ENCODE peak calls at places on chromosomes 12 and 14, in five cellular contexts. S is HEK293T, R is H1, W is HepG2, C is GM12878. Y is an unnamed sample.

GRCh38 chr14:46344327-46344937 is 307.1 kb downstream of the RPL10L start:
- DNase-seq in C (peak), W (peak), S (peak), R (no peak), Y (peak)

GRCh38 chr12:25071366-25071765 is 122.5 kb upstream of the BCAT1 start:
- DNase-seq in C (no peak), R (no peak), W (no peak), S (no peak), Y (no peak)

GRCh38 chr12:81792666-81793065 is 33.5 kb upstream of the PPFIA2 start:
- DNase-seq in W (no peak), C (no peak), S (no peak), R (no peak), Y (no peak)

GRCh38 chr12:52984136-52984535 is 22.1 kb upstream of the EIF4B start:
- DNase-seq in S (no peak), R (no peak), W (no peak), C (no peak), Y (no peak)

GRCh38 chr12:93167841-93168492 is 209.8 kb upstream of the NUDT4 start:
- DNase-seq in R (no peak), S (peak), W (peak), C (peak), Y (peak)

GRCh38 chr12:76489737-76490136 is 69.8 kb downstream of the OSBPL8 start:
- DNase-seq in R (no peak), W (no peak), C (no peak), S (no peak), Y (no peak)

GRCh38 chr12:117518594-117519270 is 157.3 kb upstream of the NOS1 start:
- DNase-seq in C (no peak), W (peak), S (no peak), R (no peak), Y (no peak)

GRCh38 chr14:103846569-103847438 is 571 bp downstream of the PPP1R13B start:
- DNase-seq in R (peak), S (peak), C (no peak), W (no peak), Y (no peak)

GRCh38 chr14:100415226-100415625 is 92.1 kb downstream of the SLC25A47 start:
- DNase-seq in R (no peak), C (no peak), W (no peak), S (no peak), Y (no peak)

GRCh38 chr14:29687071-29687765 is 240.4 kb downstream of the PRKD1 start:
- DNase-seq in W (no peak), S (no peak), C (no peak), R (no peak), Y (no peak)

GRCh38 chr12:116358850-116359761 is 81.6 kb upstream of the MED13L start:
- DNase-seq in W (peak), R (peak), C (no peak), S (peak), Y (no peak)

GRCh38 chr12:116354534-116354933 is 77.0 kb upstream of the MED13L start:
- DNase-seq in S (no peak), W (no peak), R (no peak), C (no peak), Y (no peak)

GRCh38 chr12:116354950-116355779 is 77.7 kb upstream of the MED13L start:
- DNase-seq in C (no peak), W (no peak), R (no peak), S (no peak), Y (no peak)

GRCh38 chr12:116352315-116352835 is 74.9 kb upstream of the MED13L start:
- DNase-seq in R (no peak), S (no peak), W (no peak), C (no peak), Y (no peak)

GRCh38 chr12:116353958-116354357 is 76.5 kb upstream of the MED13L start:
- DNase-seq in C (no peak), R (no peak), S (no peak), W (no peak), Y (no peak)
- TF ChIP-seq SUZ12 in C (no peak), R (no peak), S (no peak), W (no peak), Y (no peak)

DNA sequence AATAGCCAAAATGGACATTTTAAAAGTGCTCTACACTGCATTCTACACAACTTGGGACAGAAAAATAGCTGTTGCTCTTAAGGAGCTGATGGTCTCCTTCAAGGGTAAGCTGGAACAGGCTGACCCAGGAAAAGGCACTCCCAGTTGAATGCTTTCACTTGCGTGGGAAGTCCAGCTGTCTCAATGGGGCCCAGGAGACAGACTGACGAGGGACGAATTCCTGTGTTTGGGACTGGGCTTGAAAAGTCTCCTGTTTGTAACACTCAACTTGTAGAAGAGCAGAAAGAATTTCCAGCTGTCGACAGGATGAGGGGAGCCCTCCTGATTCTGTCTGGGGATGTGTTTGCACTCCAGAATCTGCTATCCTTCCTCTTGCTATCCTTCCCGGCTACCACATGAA is 180.8 kb downstream of the ZFP36L1 start:
- DNase-seq in S (no peak), R (no peak), C (no peak), W (no peak), Y (no peak)
- TF ChIP-seq SUZ12 in S (no peak), R (no peak), C (no peak), W (no peak), Y (no peak)

GRCh38 chr14:24311837-24312615 is 724 bp downstream of the LTB4R start:
- DNase-seq in C (no peak), R (no peak), S (no peak), W (no peak), Y (no peak)
- TF ChIP-seq SUZ12 in C (no peak), R (no peak), S (no peak), W (no peak), Y (no peak)

GRCh38 chr12:56616924-56617323 is 13.2 kb downstream of the BAZ2A start:
- DNase-seq in S (no peak), W (no peak), C (no peak), R (no peak), Y (no peak)

GRCh38 chr12:56626691-56627090 is 3.4 kb downstream of the BAZ2A start:
- DNase-seq in C (no peak), W (no peak), R (no peak), S (no peak), Y (no peak)

DNA sequence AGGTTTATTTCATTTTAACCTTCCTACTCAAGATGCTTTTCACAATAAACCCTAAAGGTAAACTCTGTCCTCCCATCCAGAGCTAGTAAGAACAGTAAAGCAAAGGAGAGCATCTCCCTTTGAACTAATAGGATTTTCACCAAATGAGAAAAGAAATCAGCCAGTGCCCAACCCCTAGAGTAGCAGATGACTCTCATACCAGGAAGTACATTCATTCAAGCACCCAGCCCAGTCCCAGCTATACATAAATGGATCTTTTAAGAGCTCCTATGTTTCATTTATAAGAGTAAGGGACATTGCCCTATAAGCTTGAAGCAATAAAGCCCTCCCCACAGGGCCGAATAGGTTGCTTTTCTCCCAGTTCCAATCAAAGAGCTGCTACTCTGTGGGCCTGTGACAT is 7.6 kb downstream of the BAZ2A start:
- DNase-seq in W (no peak), R (no peak), C (no peak), S (no peak), Y (no peak)
- TF ChIP-seq SUZ12 in W (no peak), R (no peak), C (no peak), S (no peak), Y (no peak)

GRCh38 chr12:83476006-83476405 is 789.3 kb downstream of the TMTC2 start:
- DNase-seq in C (no peak), S (no peak), R (no peak), W (no peak), Y (no peak)
- TF ChIP-seq SUZ12 in C (no peak), S (no peak), R (no peak), W (no peak), Y (no peak)